ENCODE peak calls at places on chromosomes 11 and 22, in eight cellular contexts. One of them, this sample, is unnamed.

GRCh38 chr22:44646668-44647067 is 55.3 kb upstream of the PRR5 start:
- DNase-seq in Calu3: no peak
- DNase-seq in right lobe of liver: no peak
- DNase-seq in AG09309: no peak
- DNase-seq in RCC 7860: no peak
- DNase-seq in stimulated activated CD8-positive, alpha-beta memory T cell treated with anti-CD3 and anti-CD28 coated beads, Interleukin-7, amount 100 ng/mL, for 4 hours: no peak
- DNase-seq in naive thymus-derived CD8-positive, alpha-beta T cell: no peak
- DNase-seq in D341Med: no peak
- DNase-seq in this sample: no peak

GRCh38 chr11:41377709-41378394 is 81.6 kb downstream of the LRRC4C start:
- DNase-seq in Calu3: no peak
- DNase-seq in right lobe of liver: peak
- DNase-seq in AG09309: no peak
- DNase-seq in RCC 7860: no peak
- DNase-seq in stimulated activated CD8-positive, alpha-beta memory T cell treated with anti-CD3 and anti-CD28 coated beads, Interleukin-7, amount 100 ng/mL, for 4 hours: no peak
- DNase-seq in naive thymus-derived CD8-positive, alpha-beta T cell: no peak
- DNase-seq in D341Med: no peak
- DNase-seq in this sample: no peak

GRCh38 chr11:18012314-18012905 is 437 bp downstream of the SERGEF start:
- DNase-seq in Calu3: peak
- DNase-seq in right lobe of liver: no peak
- DNase-seq in AG09309: no peak
- DNase-seq in RCC 7860: no peak
- DNase-seq in stimulated activated CD8-positive, alpha-beta memory T cell treated with anti-CD3 and anti-CD28 coated beads, Interleukin-7, amount 100 ng/mL, for 4 hours: no peak
- DNase-seq in naive thymus-derived CD8-positive, alpha-beta T cell: peak
- DNase-seq in D341Med: no peak
- DNase-seq in this sample: no peak

GRCh38 chr22:33747576-33748180 is 172.6 kb downstream of the LARGE1 start:
- DNase-seq in Calu3: peak
- DNase-seq in right lobe of liver: no peak
- DNase-seq in AG09309: no peak
- DNase-seq in RCC 7860: no peak
- DNase-seq in stimulated activated CD8-positive, alpha-beta memory T cell treated with anti-CD3 and anti-CD28 coated beads, Interleukin-7, amount 100 ng/mL, for 4 hours: no peak
- DNase-seq in naive thymus-derived CD8-positive, alpha-beta T cell: no peak
- DNase-seq in D341Med: no peak
- DNase-seq in this sample: no peak

GRCh38 chr22:50398698-50399648 is 55.8 kb downstream of the PPP6R2 start:
- DNase-seq in Calu3: no peak
- DNase-seq in right lobe of liver: no peak
- DNase-seq in AG09309: no peak
- DNase-seq in RCC 7860: no peak
- DNase-seq in stimulated activated CD8-positive, alpha-beta memory T cell treated with anti-CD3 and anti-CD28 coated beads, Interleukin-7, amount 100 ng/mL, for 4 hours: no peak
- DNase-seq in naive thymus-derived CD8-positive, alpha-beta T cell: no peak
- DNase-seq in D341Med: no peak
- DNase-seq in this sample: no peak

GRCh38 chr22:50171319-50171964 is 911 bp downstream of the PANX2 start:
- DNase-seq in Calu3: no peak
- DNase-seq in right lobe of liver: peak
- DNase-seq in AG09309: no peak
- DNase-seq in RCC 7860: no peak
- DNase-seq in stimulated activated CD8-positive, alpha-beta memory T cell treated with anti-CD3 and anti-CD28 coated beads, Interleukin-7, amount 100 ng/mL, for 4 hours: no peak
- DNase-seq in naive thymus-derived CD8-positive, alpha-beta T cell: no peak
- DNase-seq in D341Med: no peak
- DNase-seq in this sample: no peak

GRCh38 chr11:105155679-105156078 is 16.1 kb upstream of the CARD18 start:
- DNase-seq in Calu3: no peak
- DNase-seq in right lobe of liver: no peak
- DNase-seq in AG09309: no peak
- DNase-seq in RCC 7860: no peak
- DNase-seq in stimulated activated CD8-positive, alpha-beta memory T cell treated with anti-CD3 and anti-CD28 coated beads, Interleukin-7, amount 100 ng/mL, for 4 hours: no peak
- DNase-seq in naive thymus-derived CD8-positive, alpha-beta T cell: no peak
- DNase-seq in D341Med: no peak
- DNase-seq in this sample: no peak

GRCh38 chr11:75625970-75626691 is 42.7 kb downstream of the MAP6 start:
- DNase-seq in Calu3: peak
- DNase-seq in right lobe of liver: no peak
- DNase-seq in AG09309: peak
- DNase-seq in RCC 7860: peak
- DNase-seq in stimulated activated CD8-positive, alpha-beta memory T cell treated with anti-CD3 and anti-CD28 coated beads, Interleukin-7, amount 100 ng/mL, for 4 hours: no peak
- DNase-seq in naive thymus-derived CD8-positive, alpha-beta T cell: no peak
- DNase-seq in D341Med: no peak
- DNase-seq in this sample: no peak

GRCh38 chr22:19597399-19597735 is 73.2 kb upstream of the CLDN5 start:
- DNase-seq in Calu3: no peak
- DNase-seq in right lobe of liver: no peak
- DNase-seq in AG09309: no peak
- DNase-seq in RCC 7860: no peak
- DNase-seq in stimulated activated CD8-positive, alpha-beta memory T cell treated with anti-CD3 and anti-CD28 coated beads, Interleukin-7, amount 100 ng/mL, for 4 hours: no peak
- DNase-seq in naive thymus-derived CD8-positive, alpha-beta T cell: peak
- DNase-seq in D341Med: no peak
- DNase-seq in this sample: no peak

GRCh38 chr22:46233231-46233630 is 16.9 kb downstream of the CDPF1 start:
- DNase-seq in Calu3: no peak
- DNase-seq in right lobe of liver: no peak
- DNase-seq in AG09309: no peak
- DNase-seq in RCC 7860: peak
- DNase-seq in stimulated activated CD8-positive, alpha-beta memory T cell treated with anti-CD3 and anti-CD28 coated beads, Interleukin-7, amount 100 ng/mL, for 4 hours: no peak
- DNase-seq in naive thymus-derived CD8-positive, alpha-beta T cell: no peak
- DNase-seq in D341Med: peak
- DNase-seq in this sample: no peak

GRCh38 chr11:117478126-117478856 is 150.6 kb downstream of the CEP164 start:
- DNase-seq in Calu3: no peak
- DNase-seq in right lobe of liver: no peak
- DNase-seq in AG09309: no peak
- DNase-seq in RCC 7860: no peak
- DNase-seq in stimulated activated CD8-positive, alpha-beta memory T cell treated with anti-CD3 and anti-CD28 coated beads, Interleukin-7, amount 100 ng/mL, for 4 hours: no peak
- DNase-seq in naive thymus-derived CD8-positive, alpha-beta T cell: no peak
- DNase-seq in D341Med: no peak
- DNase-seq in this sample: no peak

GRCh38 chr22:17990167-17990566 is 34.2 kb downstream of the MICAL3 start:
- DNase-seq in Calu3: no peak
- DNase-seq in right lobe of liver: no peak
- DNase-seq in AG09309: no peak
- DNase-seq in RCC 7860: peak
- DNase-seq in stimulated activated CD8-positive, alpha-beta memory T cell treated with anti-CD3 and anti-CD28 coated beads, Interleukin-7, amount 100 ng/mL, for 4 hours: no peak
- DNase-seq in naive thymus-derived CD8-positive, alpha-beta T cell: no peak
- DNase-seq in D341Med: no peak
- DNase-seq in this sample: no peak

GRCh38 chr11:116644948-116645305 is 127.9 kb downstream of the BUD13 start:
- DNase-seq in Calu3: no peak
- DNase-seq in right lobe of liver: no peak
- DNase-seq in AG09309: no peak
- DNase-seq in RCC 7860: no peak
- DNase-seq in stimulated activated CD8-positive, alpha-beta memory T cell treated with anti-CD3 and anti-CD28 coated beads, Interleukin-7, amount 100 ng/mL, for 4 hours: no peak
- DNase-seq in naive thymus-derived CD8-positive, alpha-beta T cell: no peak
- DNase-seq in D341Med: peak
- DNase-seq in this sample: no peak

GRCh38 chr22:18095101-18095805 is 15.4 kb upstream of the TUBA8 start:
- DNase-seq in Calu3: no peak
- DNase-seq in right lobe of liver: no peak
- DNase-seq in AG09309: no peak
- DNase-seq in RCC 7860: peak
- DNase-seq in stimulated activated CD8-positive, alpha-beta memory T cell treated with anti-CD3 and anti-CD28 coated beads, Interleukin-7, amount 100 ng/mL, for 4 hours: no peak
- DNase-seq in naive thymus-derived CD8-positive, alpha-beta T cell: no peak
- DNase-seq in D341Med: no peak
- DNase-seq in this sample: no peak

GRCh38 chr11:69826773-69827172 is 7.6 kb upstream of the FGF3 start:
- DNase-seq in Calu3: no peak
- DNase-seq in right lobe of liver: no peak
- DNase-seq in AG09309: no peak
- DNase-seq in RCC 7860: no peak
- DNase-seq in stimulated activated CD8-positive, alpha-beta memory T cell treated with anti-CD3 and anti-CD28 coated beads, Interleukin-7, amount 100 ng/mL, for 4 hours: no peak
- DNase-seq in naive thymus-derived CD8-positive, alpha-beta T cell: no peak
- DNase-seq in D341Med: no peak
- DNase-seq in this sample: no peak

GRCh38 chr11:93034031-93034430 is 64.6 kb downstream of the MTNR1B start:
- DNase-seq in Calu3: no peak
- DNase-seq in right lobe of liver: peak
- DNase-seq in AG09309: no peak
- DNase-seq in RCC 7860: no peak
- DNase-seq in stimulated activated CD8-positive, alpha-beta memory T cell treated with anti-CD3 and anti-CD28 coated beads, Interleukin-7, amount 100 ng/mL, for 4 hours: no peak
- DNase-seq in naive thymus-derived CD8-positive, alpha-beta T cell: no peak
- DNase-seq in D341Med: no peak
- DNase-seq in this sample: no peak

GRCh38 chr11:8289426-8290047 is 25.9 kb upstream of the LMO1 start:
- DNase-seq in Calu3: no peak
- DNase-seq in right lobe of liver: no peak
- DNase-seq in AG09309: no peak
- DNase-seq in RCC 7860: no peak
- DNase-seq in stimulated activated CD8-positive, alpha-beta memory T cell treated with anti-CD3 and anti-CD28 coated beads, Interleukin-7, amount 100 ng/mL, for 4 hours: no peak
- DNase-seq in naive thymus-derived CD8-positive, alpha-beta T cell: no peak
- DNase-seq in D341Med: peak
- DNase-seq in this sample: no peak

GRCh38 chr11:124673333-124674167 is at the start of the genes SIAE and SPA17:
- DNase-seq in Calu3: peak
- DNase-seq in right lobe of liver: peak
- DNase-seq in AG09309: peak
- DNase-seq in RCC 7860: peak
- DNase-seq in stimulated activated CD8-positive, alpha-beta memory T cell treated with anti-CD3 and anti-CD28 coated beads, Interleukin-7, amount 100 ng/mL, for 4 hours: peak
- DNase-seq in naive thymus-derived CD8-positive, alpha-beta T cell: peak
- DNase-seq in D341Med: peak
- DNase-seq in this sample: peak

GRCh38 chr11:6315811-6316425 is 4.4 kb downstream of the CAVIN3 start:
- DNase-seq in Calu3: peak
- DNase-seq in right lobe of liver: peak
- DNase-seq in AG09309: no peak
- DNase-seq in RCC 7860: peak
- DNase-seq in stimulated activated CD8-positive, alpha-beta memory T cell treated with anti-CD3 and anti-CD28 coated beads, Interleukin-7, amount 100 ng/mL, for 4 hours: no peak
- DNase-seq in naive thymus-derived CD8-positive, alpha-beta T cell: no peak
- DNase-seq in D341Med: peak
- DNase-seq in this sample: peak

GRCh38 chr22:39117585-39118191 is 20.6 kb downstream of the APOBEC3H start:
- DNase-seq in Calu3: peak
- DNase-seq in right lobe of liver: peak
- DNase-seq in AG09309: peak
- DNase-seq in RCC 7860: peak
- DNase-seq in stimulated activated CD8-positive, alpha-beta memory T cell treated with anti-CD3 and anti-CD28 coated beads, Interleukin-7, amount 100 ng/mL, for 4 hours: peak
- DNase-seq in naive thymus-derived CD8-positive, alpha-beta T cell: peak
- DNase-seq in D341Med: peak
- DNase-seq in this sample: peak

GRCh38 chr22:46618667-46619066 is 1.5 kb upstream of the GRAMD4 start:
- DNase-seq in Calu3: no peak
- DNase-seq in right lobe of liver: peak
- DNase-seq in AG09309: no peak
- DNase-seq in RCC 7860: no peak
- DNase-seq in stimulated activated CD8-positive, alpha-beta memory T cell treated with anti-CD3 and anti-CD28 coated beads, Interleukin-7, amount 100 ng/mL, for 4 hours: no peak
- DNase-seq in naive thymus-derived CD8-positive, alpha-beta T cell: no peak
- DNase-seq in D341Med: no peak
- DNase-seq in this sample: no peak

GRCh38 chr11:111001986-111002616 is 243.4 kb upstream of the POU2AF2 start:
- DNase-seq in Calu3: no peak
- DNase-seq in right lobe of liver: no peak
- DNase-seq in AG09309: peak
- DNase-seq in RCC 7860: no peak
- DNase-seq in stimulated activated CD8-positive, alpha-beta memory T cell treated with anti-CD3 and anti-CD28 coated beads, Interleukin-7, amount 100 ng/mL, for 4 hours: no peak
- DNase-seq in naive thymus-derived CD8-positive, alpha-beta T cell: no peak
- DNase-seq in D341Med: no peak
- DNase-seq in this sample: no peak

GRCh38 chr11:46489668-46490560 is 98.3 kb upstream of the CHRM4 start:
- DNase-seq in Calu3: peak
- DNase-seq in right lobe of liver: no peak
- DNase-seq in AG09309: peak
- DNase-seq in RCC 7860: peak
- DNase-seq in stimulated activated CD8-positive, alpha-beta memory T cell treated with anti-CD3 and anti-CD28 coated beads, Interleukin-7, amount 100 ng/mL, for 4 hours: no peak
- DNase-seq in naive thymus-derived CD8-positive, alpha-beta T cell: no peak
- DNase-seq in D341Med: peak
- DNase-seq in this sample: no peak

GRCh38 chr11:12248330-12248729 is 129.0 kb upstream of the PARVA start:
- DNase-seq in Calu3: peak
- DNase-seq in right lobe of liver: peak
- DNase-seq in AG09309: no peak
- DNase-seq in RCC 7860: no peak
- DNase-seq in stimulated activated CD8-positive, alpha-beta memory T cell treated with anti-CD3 and anti-CD28 coated beads, Interleukin-7, amount 100 ng/mL, for 4 hours: no peak
- DNase-seq in naive thymus-derived CD8-positive, alpha-beta T cell: no peak
- DNase-seq in D341Med: no peak
- DNase-seq in this sample: no peak

GRCh38 chr22:27798526-27799333 is 2.8 kb downstream of the MN1 start:
- DNase-seq in Calu3: no peak
- DNase-seq in right lobe of liver: no peak
- DNase-seq in AG09309: no peak
- DNase-seq in RCC 7860: no peak
- DNase-seq in stimulated activated CD8-positive, alpha-beta memory T cell treated with anti-CD3 and anti-CD28 coated beads, Interleukin-7, amount 100 ng/mL, for 4 hours: no peak
- DNase-seq in naive thymus-derived CD8-positive, alpha-beta T cell: no peak
- DNase-seq in D341Med: peak
- DNase-seq in this sample: no peak

GRCh38 chr11:12201016-12201985 is 90.9 kb downstream of the MICAL2 start:
- DNase-seq in Calu3: no peak
- DNase-seq in right lobe of liver: peak
- DNase-seq in AG09309: peak
- DNase-seq in RCC 7860: peak
- DNase-seq in stimulated activated CD8-positive, alpha-beta memory T cell treated with anti-CD3 and anti-CD28 coated beads, Interleukin-7, amount 100 ng/mL, for 4 hours: no peak
- DNase-seq in naive thymus-derived CD8-positive, alpha-beta T cell: no peak
- DNase-seq in D341Med: no peak
- DNase-seq in this sample: no peak

GRCh38 chr11:120030411-120030810 is 107.5 kb downstream of the TRIM29 start:
- DNase-seq in Calu3: no peak
- DNase-seq in right lobe of liver: no peak
- DNase-seq in AG09309: no peak
- DNase-seq in RCC 7860: no peak
- DNase-seq in stimulated activated CD8-positive, alpha-beta memory T cell treated with anti-CD3 and anti-CD28 coated beads, Interleukin-7, amount 100 ng/mL, for 4 hours: no peak
- DNase-seq in naive thymus-derived CD8-positive, alpha-beta T cell: no peak
- DNase-seq in D341Med: no peak
- DNase-seq in this sample: no peak

GRCh38 chr11:55474321-55474720 is 79.9 kb upstream of the OR4C15 start:
- DNase-seq in Calu3: no peak
- DNase-seq in right lobe of liver: no peak
- DNase-seq in AG09309: no peak
- DNase-seq in RCC 7860: no peak
- DNase-seq in stimulated activated CD8-positive, alpha-beta memory T cell treated with anti-CD3 and anti-CD28 coated beads, Interleukin-7, amount 100 ng/mL, for 4 hours: no peak
- DNase-seq in naive thymus-derived CD8-positive, alpha-beta T cell: no peak
- DNase-seq in D341Med: no peak
- DNase-seq in this sample: no peak

GRCh38 chr11:69234171-69234570 is 59.8 kb upstream of the MYEOV start:
- DNase-seq in Calu3: no peak
- DNase-seq in right lobe of liver: no peak
- DNase-seq in AG09309: no peak
- DNase-seq in RCC 7860: no peak
- DNase-seq in stimulated activated CD8-positive, alpha-beta memory T cell treated with anti-CD3 and anti-CD28 coated beads, Interleukin-7, amount 100 ng/mL, for 4 hours: no peak
- DNase-seq in naive thymus-derived CD8-positive, alpha-beta T cell: no peak
- DNase-seq in D341Med: no peak
- DNase-seq in this sample: no peak

GRCh38 chr11:43427971-43428370 is 69.3 kb downstream of the TTC17 start:
- DNase-seq in Calu3: no peak
- DNase-seq in right lobe of liver: no peak
- DNase-seq in AG09309: no peak
- DNase-seq in RCC 7860: no peak
- DNase-seq in stimulated activated CD8-positive, alpha-beta memory T cell treated with anti-CD3 and anti-CD28 coated beads, Interleukin-7, amount 100 ng/mL, for 4 hours: no peak
- DNase-seq in naive thymus-derived CD8-positive, alpha-beta T cell: no peak
- DNase-seq in D341Med: no peak
- DNase-seq in this sample: no peak